ENCODE peak calls at places on chromosomes 16 and 17, in eight cellular contexts. F is tibial nerve, S is IMR-90, R is psoas muscle, N is prostate gland, W is tibial artery, Q is Peyer's patch, T is coronary artery. E is an unnamed sample.

GRCh38 chr16:25151996-25152395 is 40.5 kb downstream of the LCMT1 start:
- DNase-seq in F (no peak), S (peak), R (no peak), N (no peak), W (no peak), Q (no peak), T (no peak), E (no peak)

GRCh38 chr16:73047536-73048291 is at the start of gene ZFHX3:
- DNase-seq in F (peak), S (peak), R (peak), N (peak), W (peak), Q (peak), T (no peak), E (no peak)

GRCh38 chr16:10136916-10137315 is 45.3 kb downstream of the GRIN2A start:
- DNase-seq in F (no peak), S (no peak), R (no peak), N (no peak), W (no peak), Q (no peak), T (no peak), E (no peak)

GRCh38 chr17:66240013-66240412 is 10.8 kb upstream of the APOH start:
- DNase-seq in F (no peak), S (no peak), R (no peak), N (no peak), W (no peak), Q (no peak), T (no peak), E (no peak)

GRCh38 chr16:84829168-84829965 is 9.6 kb downstream of the CRISPLD2 start:
- DNase-seq in F (no peak), S (peak), R (peak), N (no peak), W (peak), Q (no peak), T (peak), E (no peak)

GRCh38 chr17:78883090-78883532 is 19.9 kb downstream of the CEP295NL start:
- DNase-seq in F (peak), S (peak), R (peak), N (no peak), W (peak), Q (peak), T (peak), E (no peak)

GRCh38 chr17:43810226-43810715 is 22.7 kb downstream of the MPP3 start:
- DNase-seq in F (no peak), S (no peak), R (no peak), N (no peak), W (no peak), Q (no peak), T (peak), E (no peak)

GRCh38 chr17:31903401-31903800 is 1.9 kb upstream of the UTP6 start:
- DNase-seq in F (no peak), S (no peak), R (no peak), N (no peak), W (no peak), Q (no peak), T (no peak), E (no peak)

GRCh38 chr16:47110939-47111338 is 32.8 kb downstream of the NETO2 start:
- DNase-seq in F (no peak), S (no peak), R (no peak), N (no peak), W (no peak), Q (no peak), T (no peak), E (no peak)

GRCh38 chr17:17780941-17781590 is 55.7 kb downstream of the SREBF1 start:
- DNase-seq in F (no peak), S (peak), R (peak), N (no peak), W (no peak), Q (no peak), T (no peak), E (no peak)

GRCh38 chr17:60439501-60439900 is 17.2 kb downstream of the CHCT1 start:
- DNase-seq in F (no peak), S (peak), R (no peak), N (no peak), W (no peak), Q (no peak), T (no peak), E (no peak)

GRCh38 chr17:51703364-51704341 is 443.3 kb downstream of the UTP18 start:
- DNase-seq in F (peak), S (no peak), R (peak), N (peak), W (peak), Q (no peak), T (no peak), E (no peak)

GRCh38 chr16:85005278-85006069 is 5.9 kb downstream of the ZDHHC7 start:
- DNase-seq in F (no peak), S (peak), R (peak), N (no peak), W (peak), Q (no peak), T (no peak), E (no peak)

GRCh38 chr16:57519796-57520360 is 16.5 kb downstream of the CCDC102A start:
- DNase-seq in F (peak), S (peak), R (peak), N (peak), W (peak), Q (peak), T (peak), E (peak)

GRCh38 chr17:35291802-35292201 is 48.9 kb downstream of the SLFN5 start:
- DNase-seq in F (no peak), S (peak), R (no peak), N (no peak), W (no peak), Q (no peak), T (no peak), E (no peak)

GRCh38 chr16:17552351-17552750 is 81.6 kb upstream of the XYLT1 start:
- DNase-seq in F (no peak), S (no peak), R (no peak), N (no peak), W (no peak), Q (no peak), T (no peak), E (no peak)

GRCh38 chr17:67994827-67995567 is 1.3 kb downstream of the C17orf58 start:
- DNase-seq in F (no peak), S (peak), R (no peak), N (peak), W (peak), Q (no peak), T (no peak), E (no peak)

GRCh38 chr16:53291757-53292392 is 142.4 kb upstream of the RBL2 start:
- DNase-seq in F (no peak), S (peak), R (no peak), N (no peak), W (no peak), Q (no peak), T (no peak), E (no peak)

DNA sequence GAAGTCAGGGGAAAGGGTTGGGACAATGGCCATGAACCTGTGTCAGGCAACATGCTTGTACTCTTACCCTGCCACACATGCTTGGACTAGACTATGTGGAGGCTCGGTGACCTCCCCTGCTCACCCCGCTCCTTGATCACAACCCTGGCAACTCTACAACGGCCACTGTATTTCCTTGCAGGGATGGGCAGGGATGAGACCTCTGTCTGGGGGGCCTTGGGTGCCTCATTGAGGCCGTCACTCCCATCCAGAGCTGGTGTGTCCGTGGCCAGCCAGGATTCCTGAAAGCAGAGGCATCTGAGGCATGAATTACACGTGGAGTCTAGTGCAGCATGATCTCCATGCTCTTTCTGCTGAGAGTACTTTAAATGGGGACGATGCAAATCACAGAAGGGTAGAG is 948 bp downstream of the PLA2G15 start:
- DNase-seq in F (no peak), S (no peak), R (no peak), N (no peak), W (no peak), Q (no peak), T (no peak), E (no peak)
- H3K27ac ChIP-seq in F (peak), S (no peak), R (peak), N (no peak), W (peak), Q (no peak), T (no peak), E (no peak)

GRCh38 chr17:74280093-74280513 is 6.1 kb downstream of the DNAI2 start:
- DNase-seq in F (no peak), S (no peak), R (no peak), N (no peak), W (no peak), Q (peak), T (no peak), E (peak)
- H3K27ac ChIP-seq in F (no peak), S (no peak), R (no peak), N (no peak), W (no peak), Q (no peak), T (no peak), E (peak)

GRCh38 chr16:51685498-51685897 is 534.4 kb upstream of the SALL1 start:
- DNase-seq in F (no peak), S (no peak), R (no peak), N (no peak), W (no peak), Q (no peak), T (no peak), E (no peak)

GRCh38 chr16:51683882-51684281 is 532.8 kb upstream of the SALL1 start:
- DNase-seq in F (no peak), S (no peak), R (no peak), N (no peak), W (no peak), Q (no peak), T (no peak), E (no peak)

GRCh38 chr16:51682905-51683304 is 531.8 kb upstream of the SALL1 start:
- DNase-seq in F (no peak), S (no peak), R (no peak), N (no peak), W (no peak), Q (no peak), T (no peak), E (no peak)
- H3K27ac ChIP-seq in F (no peak), S (no peak), R (no peak), N (no peak), W (no peak), Q (no peak), T (no peak), E (no peak)

GRCh38 chr16:30186444-30186781 is 3.0 kb downstream of the CORO1A start:
- DNase-seq in F (no peak), S (no peak), R (no peak), N (no peak), W (no peak), Q (no peak), T (no peak), E (no peak)
- H3K27ac ChIP-seq in F (peak), S (no peak), R (no peak), N (no peak), W (no peak), Q (peak), T (no peak), E (peak)

DNA sequence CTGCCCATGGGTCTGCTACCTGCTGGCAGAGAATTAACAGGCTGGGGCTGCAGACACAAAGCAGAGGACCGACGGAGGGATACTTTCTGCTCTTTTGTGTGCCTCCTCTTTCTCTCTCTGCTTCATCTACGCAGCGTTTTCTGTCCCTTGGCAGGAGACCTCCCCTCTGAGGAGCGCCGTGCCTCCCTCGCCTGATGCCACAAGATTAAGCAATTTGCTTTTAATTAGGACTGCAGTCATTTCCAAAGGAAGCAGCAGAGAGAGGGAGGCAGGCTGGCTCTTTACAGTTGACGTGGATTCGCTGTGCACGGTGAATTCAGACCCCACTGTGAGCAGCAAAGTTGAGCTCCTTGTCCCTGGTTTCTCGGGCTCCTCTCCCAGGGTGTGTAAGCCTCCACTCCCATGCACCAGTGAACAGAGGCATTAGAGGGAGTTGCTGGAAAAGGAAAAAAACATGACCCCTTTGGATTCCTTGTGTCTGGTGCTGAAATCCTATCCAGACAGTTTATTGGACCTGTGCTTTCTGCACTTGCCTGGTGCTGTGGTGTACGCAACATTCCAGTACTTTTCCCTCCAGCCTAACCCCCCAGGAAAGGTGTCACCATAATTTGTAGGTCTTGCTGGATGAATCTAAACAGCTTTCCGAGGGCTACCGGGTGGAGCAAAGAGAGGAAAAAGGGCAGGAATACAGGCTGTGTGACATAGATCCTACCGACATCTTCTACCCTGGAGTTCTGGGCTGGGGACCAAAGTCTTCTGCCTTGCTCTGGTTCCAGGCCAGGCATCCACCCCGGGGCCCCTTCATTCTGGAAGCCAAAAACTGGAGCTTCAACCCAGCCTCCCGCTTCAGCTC is 171.0 kb downstream of the MAF start:
- DNase-seq in F (no peak), S (no peak), R (no peak), N (no peak), W (no peak), Q (no peak), T (no peak), E (no peak)
- H3K27ac ChIP-seq in F (no peak), S (no peak), R (no peak), N (no peak), W (no peak), Q (no peak), T (no peak), E (no peak)

GRCh38 chr17:80825471-80826345 is 165.9 kb upstream of the CHMP6 start:
- DNase-seq in F (no peak), S (no peak), R (peak), N (no peak), W (no peak), Q (peak), T (no peak), E (no peak)

GRCh38 chr17:80829166-80829813 is 162.4 kb upstream of the CHMP6 start:
- DNase-seq in F (no peak), S (no peak), R (peak), N (no peak), W (no peak), Q (peak), T (no peak), E (no peak)

GRCh38 chr17:80826955-80827645 is 164.5 kb upstream of the CHMP6 start:
- DNase-seq in F (peak), S (peak), R (peak), N (no peak), W (peak), Q (peak), T (no peak), E (no peak)

GRCh38 chr17:80826346-80826954 is 165.2 kb upstream of the CHMP6 start:
- DNase-seq in F (no peak), S (no peak), R (peak), N (no peak), W (no peak), Q (no peak), T (no peak), E (no peak)

GRCh38 chr17:80827646-80828643 is 163.7 kb upstream of the CHMP6 start:
- DNase-seq in F (no peak), S (peak), R (peak), N (no peak), W (no peak), Q (no peak), T (no peak), E (no peak)
- H3K27ac ChIP-seq in F (no peak), S (peak), R (peak), N (no peak), W (no peak), Q (no peak), T (no peak), E (no peak)

DNA sequence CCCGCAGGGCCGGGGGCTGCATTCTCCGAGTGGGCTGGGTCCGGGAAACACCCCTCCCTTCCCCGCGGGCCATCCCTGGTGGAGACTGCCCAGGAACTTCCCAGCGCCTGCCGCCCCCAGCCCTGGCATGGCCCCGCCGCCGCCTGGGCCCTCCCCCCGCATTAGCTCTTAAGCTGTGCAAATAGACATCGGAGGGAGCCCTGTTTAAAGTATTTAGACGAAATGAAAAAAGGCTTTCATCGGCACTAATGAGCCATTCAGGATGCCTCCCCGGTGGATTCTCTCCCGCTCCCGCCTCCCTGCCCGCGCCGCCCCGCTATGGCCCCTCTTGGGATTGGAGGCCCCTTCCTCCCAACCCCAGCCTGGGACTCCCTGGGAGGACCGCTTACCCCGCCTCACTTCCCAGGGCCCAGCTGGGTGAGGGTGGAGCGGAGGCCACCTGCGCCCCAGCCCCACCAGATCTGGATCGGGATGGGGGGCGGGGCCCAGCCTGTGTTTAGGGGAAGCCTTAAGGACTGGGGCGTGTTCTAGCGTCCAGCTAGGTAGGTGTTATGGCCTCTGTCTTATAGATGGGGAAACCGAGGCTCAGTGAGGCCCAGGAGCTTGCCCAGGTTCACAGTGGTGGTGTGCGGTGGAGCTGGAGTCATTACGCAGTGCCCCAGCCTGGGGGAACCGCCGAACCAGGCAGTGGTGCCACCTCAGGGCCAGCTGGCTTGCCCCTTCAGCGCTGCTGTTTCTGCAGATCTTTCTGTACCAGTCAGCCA is 19.7 kb downstream of the SEZ6 start:
- DNase-seq in F (no peak), S (no peak), R (no peak), N (no peak), W (no peak), Q (no peak), T (no peak), E (no peak)
- H3K27ac ChIP-seq in F (no peak), S (no peak), R (no peak), N (no peak), W (no peak), Q (no peak), T (no peak), E (no peak)

GRCh38 chr17:50465635-50466034 is 3.0 kb downstream of the CHAD start:
- DNase-seq in F (no peak), S (no peak), R (no peak), N (no peak), W (no peak), Q (no peak), T (no peak), E (no peak)
- H3K27ac ChIP-seq in F (no peak), S (no peak), R (no peak), N (no peak), W (no peak), Q (no peak), T (no peak), E (no peak)

GRCh38 chr17:62616993-62617893 is 10.2 kb upstream of the MRC2 start:
- DNase-seq in F (no peak), S (peak), R (no peak), N (no peak), W (no peak), Q (no peak), T (no peak), E (no peak)
- H3K27ac ChIP-seq in F (no peak), S (no peak), R (no peak), N (no peak), W (no peak), Q (no peak), T (no peak), E (no peak)

DNA sequence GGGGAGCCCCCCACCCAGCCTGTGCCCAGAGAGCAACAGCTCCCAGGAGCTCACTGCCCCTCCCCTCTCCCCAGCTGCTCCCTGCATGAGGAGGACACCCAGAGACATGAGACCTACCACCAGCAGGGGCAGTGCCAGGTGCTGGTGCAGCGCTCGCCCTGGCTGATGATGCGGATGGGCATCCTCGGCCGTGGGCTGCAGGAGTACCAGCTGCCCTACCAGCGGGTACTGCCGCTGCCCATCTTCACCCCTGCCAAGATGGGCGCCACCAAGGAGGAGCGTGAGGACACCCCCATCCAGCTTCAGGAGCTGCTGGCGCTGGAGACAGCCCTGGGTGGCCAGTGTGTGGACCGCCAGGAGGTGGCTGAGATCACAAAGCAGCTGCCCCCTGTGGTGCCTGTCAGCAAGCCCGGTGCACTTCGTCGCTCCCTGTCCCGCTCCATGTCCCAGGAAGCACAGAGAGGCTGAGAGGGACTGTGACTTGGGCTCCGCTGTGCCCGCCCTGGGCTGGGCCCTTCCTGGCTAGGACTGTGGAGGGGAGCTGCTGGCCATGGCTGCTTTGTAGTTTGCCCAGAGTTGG is 583 bp downstream of the TCAP start:
- DNase-seq in F (no peak), S (no peak), R (peak), N (no peak), W (no peak), Q (no peak), T (no peak), E (no peak)
- H3K27ac ChIP-seq in F (peak), S (no peak), R (peak), N (no peak), W (peak), Q (no peak), T (peak), E (no peak)